ENCODE peak calls at places on chromosome 14, in eight cellular contexts. S, U, Y, G, W, V, D and X are unnamed samples.

GRCh38 chr14:74141703-74142102 is 56.9 kb downstream of the LIN52 start:
- DNase-seq in S (no peak), U (no peak), Y (no peak), G (no peak), W (no peak), V (no peak), D (no peak), X (peak; percentile 35)

GRCh38 chr14:104183796-104184195 is 45.4 kb downstream of the KIF26A start:
- DNase-seq in S (no peak), U (no peak), Y (peak; percentile 74), G (no peak), W (no peak), V (peak; percentile 69), D (no peak), X (no peak)

GRCh38 chr14:31950760-31951637 is 126.1 kb upstream of the ARHGAP5 start:
- DNase-seq in S (no peak), U (no peak), Y (peak; percentile 75), G (no peak), W (peak; percentile 71), V (no peak), D (no peak), X (peak; percentile 53)

GRCh38 chr14:23827100-23827892 is 126.3 kb upstream of the DHRS4 start:
- DNase-seq in S (no peak), U (no peak), Y (no peak), G (no peak), W (no peak), V (no peak), D (no peak), X (peak; percentile 5)

GRCh38 chr14:93303659-93304058 is 29.2 kb downstream of the BTBD7 start:
- DNase-seq in S (no peak), U (no peak), Y (no peak), G (no peak), W (no peak), V (no peak), D (peak; percentile 20), X (no peak)

GRCh38 chr14:65224799-65225198 is 122.5 kb upstream of the MAX start:
- DNase-seq in S (no peak), U (no peak), Y (no peak), G (no peak), W (no peak), V (peak; percentile 88), D (peak; percentile 80), X (peak; percentile 27)

GRCh38 chr14:65184032-65184764 is 81.9 kb upstream of the MAX start:
- DNase-seq in S (no peak), U (no peak), Y (peak; percentile 34), G (no peak), W (no peak), V (no peak), D (no peak), X (peak; percentile 84)

GRCh38 chr14:71103662-71104484 is 196.6 kb downstream of the PCNX1 start:
- DNase-seq in S (no peak), U (no peak), Y (peak; percentile 37), G (no peak), W (peak; percentile 35), V (no peak), D (peak; percentile 27), X (peak; percentile 66)

GRCh38 chr14:55556929-55557623 is 22.9 kb upstream of the KTN1 start:
- DNase-seq in S (no peak), U (no peak), Y (no peak), G (no peak), W (peak; percentile 75), V (no peak), D (peak; percentile 34), X (peak; percentile 99)

GRCh38 chr14:36068777-36069534 is 107.6 kb downstream of the PTCSC3 start:
- DNase-seq in S (no peak), U (no peak), Y (no peak), G (no peak), W (peak; percentile 15), V (peak; percentile 48), D (no peak), X (peak; percentile 71)

GRCh38 chr14:76923422-76924362 is 97.5 kb downstream of the LRRC74A start:
- DNase-seq in S (no peak), U (no peak), Y (peak; percentile 68), G (no peak), W (no peak), V (peak; percentile 92), D (no peak), X (no peak)

GRCh38 chr14:46322076-46322475 is 329.5 kb downstream of the RPL10L start:
- DNase-seq in S (no peak), U (no peak), Y (peak; percentile 2), G (no peak), W (no peak), V (no peak), D (no peak), X (no peak)

GRCh38 chr14:100239200-100239839 is 376 bp downstream of the YY1 start:
- DNase-seq in S (peak; percentile 25), U (no peak), Y (peak; percentile 51), G (no peak), W (no peak), V (peak; percentile 73), D (no peak), X (no peak)

GRCh38 chr14:20460458-20461229 is 590 bp downstream of the PIP4P1 start:
- DNase-seq in S (peak; percentile 44), U (no peak), Y (peak; percentile 85), G (peak; percentile 26), W (no peak), V (no peak), D (no peak), X (peak; percentile 38)

GRCh38 chr14:59293934-59294661 is 105.6 kb downstream of the DAAM1 start:
- DNase-seq in S (no peak), U (no peak), Y (no peak), G (no peak), W (no peak), V (peak; percentile 34), D (no peak), X (no peak)

GRCh38 chr14:83372271-83372670 is 1838.6 kb upstream of the SEL1L start:
- DNase-seq in S (no peak), U (no peak), Y (no peak), G (no peak), W (no peak), V (no peak), D (no peak), X (no peak)

GRCh38 chr14:90692826-90693225 is 123.4 kb downstream of the TTC7B start:
- DNase-seq in S (no peak), U (no peak), Y (no peak), G (no peak), W (no peak), V (no peak), D (no peak), X (no peak)

GRCh38 chr14:61749264-61749663 is 13.0 kb upstream of the SNAPC1 start:
- DNase-seq in S (no peak), U (no peak), Y (no peak), G (no peak), W (no peak), V (no peak), D (no peak), X (peak; percentile 50)

GRCh38 chr14:91749857-91750256 is 18.0 kb upstream of the CATSPERB start:
- DNase-seq in S (no peak), U (no peak), Y (no peak), G (no peak), W (no peak), V (no peak), D (no peak), X (no peak)

GRCh38 chr14:52272375-52272774 is 4.9 kb downstream of the PTGDR start:
- DNase-seq in S (no peak), U (no peak), Y (peak; percentile 54), G (no peak), W (peak; percentile 54), V (no peak), D (no peak), X (no peak)

GRCh38 chr14:93085916-93086315 is 29.8 kb downstream of the ITPK1 start:
- DNase-seq in S (no peak), U (no peak), Y (peak; percentile 84), G (no peak), W (no peak), V (no peak), D (no peak), X (peak; percentile 47)

GRCh38 chr14:76910371-76910890 is 84.2 kb downstream of the LRRC74A start:
- DNase-seq in S (no peak), U (no peak), Y (no peak), G (no peak), W (no peak), V (no peak), D (no peak), X (no peak)

GRCh38 chr14:59541731-59542130 is 34.9 kb downstream of the CCDC175 start:
- DNase-seq in S (no peak), U (no peak), Y (no peak), G (no peak), W (no peak), V (no peak), D (no peak), X (no peak)

GRCh38 chr14:102272392-102272791 is 32.6 kb downstream of the MOK start:
- DNase-seq in S (no peak), U (no peak), Y (no peak), G (no peak), W (no peak), V (no peak), D (no peak), X (peak; percentile 27)